ENCODE peak calls at places on chromosomes 4 and X, in eight cellular contexts. B is activated CD4-positive, alpha-beta memory T cell treated with anti-CD3 and anti-CD28 coated beads, Interleukin-2, amount 10 ng/mL, durations not matched to agents 7 days and 5 days; Z is activated gamma-delta T cell treated with anti-CD3 and anti-CD28 coated beads, Interleukin-2, amount 50 U/mL, for 16 hours; K is GM23338; T is anterior cingulate cortex; J is amniotic stem cell; P is glomerular endothelial cell; S is CD8-positive, alpha-beta memory T cell. C is an unnamed sample.

GRCh38 chrX:19789376-19789775 is 98.0 kb downstream of the SH3KBP1 start:
- DNase-seq in B (no peak), Z (no peak), K (no peak), T (no peak), J (no peak), P (no peak), S (no peak), C (no peak)

GRCh38 chr4:141899541-141899940 is 263.2 kb downstream of the IL15 start:
- DNase-seq in B (no peak), Z (no peak), K (no peak), T (no peak), J (no peak), P (no peak), S (no peak), C (no peak)

GRCh38 chrX:50707376-50707775 is 106.6 kb downstream of the SHROOM4 start:
- DNase-seq in B (no peak), Z (no peak), K (no peak), T (no peak), J (no peak), P (no peak), S (no peak), C (no peak)

GRCh38 chr4:1723131-1723801 is 1.9 kb downstream of the TACC3 start:
- DNase-seq in B (peak; percentile 48), Z (peak; percentile 45), K (no peak), T (no peak), J (no peak), P (no peak), S (no peak), C (no peak)

GRCh38 chr4:112147697-112148096 is 2.4 kb downstream of the FAM241A start:
- DNase-seq in B (no peak), Z (no peak), K (no peak), T (no peak), J (no peak), P (no peak), S (no peak), C (no peak)

GRCh38 chrX:150625107-150625506 is 56.7 kb downstream of the MTM1 start:
- DNase-seq in B (no peak), Z (no peak), K (no peak), T (no peak), J (no peak), P (no peak), S (no peak), C (no peak)

GRCh38 chr4:142095886-142096605 is 459.7 kb downstream of the IL15 start:
- DNase-seq in B (no peak), Z (no peak), K (no peak), T (peak; percentile 1), J (peak; percentile 83), P (peak; percentile 82), S (no peak), C (no peak)

GRCh38 chr4:10687526-10687925 is 3.0 kb upstream of the CLNK start:
- DNase-seq in B (no peak), Z (no peak), K (peak; percentile 58), T (no peak), J (no peak), P (no peak), S (no peak), C (peak; percentile 13)

GRCh38 chr4:36189511-36190226 is 54.6 kb downstream of the ARAP2 start:
- DNase-seq in B (peak; percentile 45), Z (peak; percentile 7), K (no peak), T (no peak), J (no peak), P (no peak), S (no peak), C (no peak)

C was measured in ELF-1.